ENCODE peak calls at places on chromosome 10, in seven cellular contexts. H, N, A, P, M, K and F are unnamed samples.

GRCh38 chr10:13827418-13827817 is 240.7 kb downstream of the PRPF18 start:
- DNase-seq in H (peak), N (no peak), A (no peak), P (no peak), M (no peak), K (no peak), F (no peak)

GRCh38 chr10:3372284-3372683 is 199.7 kb upstream of the PITRM1 start:
- DNase-seq in H (no peak), N (no peak), A (no peak), P (no peak), M (no peak), K (no peak), F (no peak)

GRCh38 chr10:44125879-44126675 is 258.8 kb downstream of the CXCL12 start:
- DNase-seq in H (peak), N (no peak), A (no peak), P (no peak), M (no peak), K (no peak), F (no peak)

GRCh38 chr10:106086391-106086790 is 1078.1 kb downstream of the SORCS1 start:
- DNase-seq in H (no peak), N (no peak), A (no peak), P (no peak), M (no peak), K (no peak), F (no peak)

GRCh38 chr10:123883921-123884320 is 7.7 kb downstream of the CPXM2 start:
- DNase-seq in H (no peak), N (no peak), A (no peak), P (no peak), M (no peak), K (no peak), F (no peak)

GRCh38 chr10:61475449-61475873 is 22.3 kb upstream of the TMEM26 start:
- DNase-seq in H (peak), N (no peak), A (peak), P (no peak), M (no peak), K (no peak), F (no peak)

GRCh38 chr10:18829259-18829658 is 170.0 kb downstream of the ARL5B start:
- DNase-seq in H (no peak), N (no peak), A (no peak), P (no peak), M (no peak), K (no peak), F (no peak)

GRCh38 chr10:124629410-124629809 is 114.8 kb downstream of the FAM53B start:
- DNase-seq in H (no peak), N (no peak), A (no peak), P (no peak), M (no peak), K (peak), F (no peak)

GRCh38 chr10:112209534-112210200 is 26.1 kb upstream of the GPAM start:
- DNase-seq in H (no peak), N (no peak), A (no peak), P (no peak), M (no peak), K (no peak), F (no peak)

GRCh38 chr10:110432084-110432483 is 65.6 kb upstream of the DUSP5 start:
- DNase-seq in H (no peak), N (no peak), A (no peak), P (no peak), M (no peak), K (no peak), F (no peak)

GRCh38 chr10:92027141-92027540 is 103.6 kb downstream of the BTAF1 start:
- DNase-seq in H (no peak), N (no peak), A (peak), P (no peak), M (no peak), K (no peak), F (no peak)

GRCh38 chr10:19904202-19904661 is 88.0 kb downstream of the PLXDC2 start:
- DNase-seq in H (peak), N (no peak), A (no peak), P (no peak), M (no peak), K (no peak), F (no peak)